ENCODE peak calls at places on chromosomes 11 and 22, in four cellular contexts. One of them, this sample, is unnamed.

GRCh38 chr11:77107950-77108349 is 5.3 kb downstream of the OMP start:
- DNase-seq in ureter: peak; percentile 77
- DNase-seq in naive thymus-derived CD4-positive, alpha-beta T cell: no peak
- DNase-seq in activated CD4-positive, alpha-beta T cell treated with anti-CD3 and anti-CD28 coated beads, Interleukin-2, amount 50 U/mL, for 1 hour: no peak
- DNase-seq in this sample: peak; percentile 81

GRCh38 chr11:102138677-102139076 is 28.4 kb downstream of the YAP1 start:
- DNase-seq in ureter: no peak
- DNase-seq in naive thymus-derived CD4-positive, alpha-beta T cell: no peak
- DNase-seq in activated CD4-positive, alpha-beta T cell treated with anti-CD3 and anti-CD28 coated beads, Interleukin-2, amount 50 U/mL, for 1 hour: no peak
- DNase-seq in this sample: no peak

GRCh38 chr22:23696326-23696851 is 5.6 kb downstream of the RGL4 start:
- DNase-seq in ureter: no peak
- DNase-seq in naive thymus-derived CD4-positive, alpha-beta T cell: peak; percentile 90
- DNase-seq in activated CD4-positive, alpha-beta T cell treated with anti-CD3 and anti-CD28 coated beads, Interleukin-2, amount 50 U/mL, for 1 hour: peak; percentile 75
- DNase-seq in this sample: peak; percentile 51

GRCh38 chr11:82003671-82004148 is 730.0 kb downstream of the FAM181B start:
- DNase-seq in ureter: no peak
- DNase-seq in naive thymus-derived CD4-positive, alpha-beta T cell: no peak
- DNase-seq in activated CD4-positive, alpha-beta T cell treated with anti-CD3 and anti-CD28 coated beads, Interleukin-2, amount 50 U/mL, for 1 hour: no peak
- DNase-seq in this sample: no peak

GRCh38 chr11:44782478-44782877 is 55.7 kb downstream of the TSPAN18 start:
- DNase-seq in ureter: no peak
- DNase-seq in naive thymus-derived CD4-positive, alpha-beta T cell: no peak
- DNase-seq in activated CD4-positive, alpha-beta T cell treated with anti-CD3 and anti-CD28 coated beads, Interleukin-2, amount 50 U/mL, for 1 hour: no peak
- DNase-seq in this sample: no peak

GRCh38 chr22:17266261-17266971 is 47.2 kb upstream of the ADA2 start:
- DNase-seq in ureter: no peak
- DNase-seq in naive thymus-derived CD4-positive, alpha-beta T cell: peak; percentile 32
- DNase-seq in activated CD4-positive, alpha-beta T cell treated with anti-CD3 and anti-CD28 coated beads, Interleukin-2, amount 50 U/mL, for 1 hour: no peak
- DNase-seq in this sample: no peak

GRCh38 chr22:22855617-22856308 is 31.9 kb upstream of the IGLL5 start:
- DNase-seq in ureter: no peak
- DNase-seq in naive thymus-derived CD4-positive, alpha-beta T cell: peak; percentile 6
- DNase-seq in activated CD4-positive, alpha-beta T cell treated with anti-CD3 and anti-CD28 coated beads, Interleukin-2, amount 50 U/mL, for 1 hour: peak; percentile 14
- DNase-seq in this sample: no peak

GRCh38 chr22:40813912-40814315 is 5.2 kb downstream of the SLC25A17 start:
- DNase-seq in ureter: no peak
- DNase-seq in naive thymus-derived CD4-positive, alpha-beta T cell: no peak
- DNase-seq in activated CD4-positive, alpha-beta T cell treated with anti-CD3 and anti-CD28 coated beads, Interleukin-2, amount 50 U/mL, for 1 hour: no peak
- DNase-seq in this sample: no peak

GRCh38 chr22:30265851-30266444 is 703 bp downstream of the OSM start:
- DNase-seq in ureter: no peak
- DNase-seq in naive thymus-derived CD4-positive, alpha-beta T cell: peak; percentile 82
- DNase-seq in activated CD4-positive, alpha-beta T cell treated with anti-CD3 and anti-CD28 coated beads, Interleukin-2, amount 50 U/mL, for 1 hour: peak; percentile 77
- DNase-seq in this sample: peak; percentile 68

GRCh38 chr22:37546436-37547248 is 13.6 kb upstream of the CDC42EP1 start:
- DNase-seq in ureter: no peak
- DNase-seq in naive thymus-derived CD4-positive, alpha-beta T cell: no peak
- DNase-seq in activated CD4-positive, alpha-beta T cell treated with anti-CD3 and anti-CD28 coated beads, Interleukin-2, amount 50 U/mL, for 1 hour: no peak
- DNase-seq in this sample: peak; percentile 87

GRCh38 chr22:48434868-48435250 is 1392.8 kb downstream of the BRD1 start:
- DNase-seq in ureter: no peak
- DNase-seq in naive thymus-derived CD4-positive, alpha-beta T cell: no peak
- DNase-seq in activated CD4-positive, alpha-beta T cell treated with anti-CD3 and anti-CD28 coated beads, Interleukin-2, amount 50 U/mL, for 1 hour: no peak
- DNase-seq in this sample: no peak

GRCh38 chr11:27018902-27019544 is 21.6 kb upstream of the BBOX1 start:
- DNase-seq in ureter: no peak
- DNase-seq in naive thymus-derived CD4-positive, alpha-beta T cell: no peak
- DNase-seq in activated CD4-positive, alpha-beta T cell treated with anti-CD3 and anti-CD28 coated beads, Interleukin-2, amount 50 U/mL, for 1 hour: no peak
- DNase-seq in this sample: no peak

GRCh38 chr11:106917973-106918372 is 100.3 kb downstream of the GUCY1A2 start:
- DNase-seq in ureter: no peak
- DNase-seq in naive thymus-derived CD4-positive, alpha-beta T cell: no peak
- DNase-seq in activated CD4-positive, alpha-beta T cell treated with anti-CD3 and anti-CD28 coated beads, Interleukin-2, amount 50 U/mL, for 1 hour: no peak
- DNase-seq in this sample: no peak

GRCh38 chr22:43481528-43482309 is 69.9 kb downstream of the MPPED1 start:
- DNase-seq in ureter: no peak
- DNase-seq in naive thymus-derived CD4-positive, alpha-beta T cell: peak; percentile 35
- DNase-seq in activated CD4-positive, alpha-beta T cell treated with anti-CD3 and anti-CD28 coated beads, Interleukin-2, amount 50 U/mL, for 1 hour: no peak
- DNase-seq in this sample: peak; percentile 37

GRCh38 chr11:130420478-130421198 is 7.8 kb downstream of the ADAMTS8 start:
- DNase-seq in ureter: no peak
- DNase-seq in naive thymus-derived CD4-positive, alpha-beta T cell: no peak
- DNase-seq in activated CD4-positive, alpha-beta T cell treated with anti-CD3 and anti-CD28 coated beads, Interleukin-2, amount 50 U/mL, for 1 hour: no peak
- DNase-seq in this sample: peak; percentile 51

GRCh38 chr22:42910221-42910942 is 53.3 kb upstream of the ARFGAP3 start:
- DNase-seq in ureter: no peak
- DNase-seq in naive thymus-derived CD4-positive, alpha-beta T cell: no peak
- DNase-seq in activated CD4-positive, alpha-beta T cell treated with anti-CD3 and anti-CD28 coated beads, Interleukin-2, amount 50 U/mL, for 1 hour: no peak
- DNase-seq in this sample: no peak

GRCh38 chr22:49326558-49326957 is 501.1 kb downstream of the BRD1 start:
- DNase-seq in ureter: peak; percentile 12
- DNase-seq in naive thymus-derived CD4-positive, alpha-beta T cell: no peak
- DNase-seq in activated CD4-positive, alpha-beta T cell treated with anti-CD3 and anti-CD28 coated beads, Interleukin-2, amount 50 U/mL, for 1 hour: no peak
- DNase-seq in this sample: peak; percentile 10

GRCh38 chr11:34830648-34831047 is 85.5 kb downstream of the APIP start:
- DNase-seq in ureter: no peak
- DNase-seq in naive thymus-derived CD4-positive, alpha-beta T cell: no peak
- DNase-seq in activated CD4-positive, alpha-beta T cell treated with anti-CD3 and anti-CD28 coated beads, Interleukin-2, amount 50 U/mL, for 1 hour: no peak
- DNase-seq in this sample: no peak

GRCh38 chr11:122317337-122317736 is 201.3 kb upstream of the BLID start:
- DNase-seq in ureter: peak; percentile 45
- DNase-seq in naive thymus-derived CD4-positive, alpha-beta T cell: no peak
- DNase-seq in activated CD4-positive, alpha-beta T cell treated with anti-CD3 and anti-CD28 coated beads, Interleukin-2, amount 50 U/mL, for 1 hour: no peak
- DNase-seq in this sample: no peak

GRCh38 chr11:33375688-33376311 is 118.6 kb downstream of the HIPK3 start:
- DNase-seq in ureter: no peak
- DNase-seq in naive thymus-derived CD4-positive, alpha-beta T cell: no peak
- DNase-seq in activated CD4-positive, alpha-beta T cell treated with anti-CD3 and anti-CD28 coated beads, Interleukin-2, amount 50 U/mL, for 1 hour: no peak
- DNase-seq in this sample: no peak

GRCh38 chr11:70926543-70926942 is 325.8 kb downstream of the SHANK2 start:
- DNase-seq in ureter: no peak
- DNase-seq in naive thymus-derived CD4-positive, alpha-beta T cell: no peak
- DNase-seq in activated CD4-positive, alpha-beta T cell treated with anti-CD3 and anti-CD28 coated beads, Interleukin-2, amount 50 U/mL, for 1 hour: no peak
- DNase-seq in this sample: no peak

GRCh38 chr11:60498853-60499252 is 6.3 kb downstream of the MS4A12 start:
- DNase-seq in ureter: no peak
- DNase-seq in naive thymus-derived CD4-positive, alpha-beta T cell: no peak
- DNase-seq in activated CD4-positive, alpha-beta T cell treated with anti-CD3 and anti-CD28 coated beads, Interleukin-2, amount 50 U/mL, for 1 hour: no peak
- DNase-seq in this sample: no peak

GRCh38 chr11:73147771-73148681 is 5.9 kb upstream of the FCHSD2 start:
- DNase-seq in ureter: no peak
- DNase-seq in naive thymus-derived CD4-positive, alpha-beta T cell: no peak
- DNase-seq in activated CD4-positive, alpha-beta T cell treated with anti-CD3 and anti-CD28 coated beads, Interleukin-2, amount 50 U/mL, for 1 hour: no peak
- DNase-seq in this sample: no peak

GRCh38 chr11:133787379-133788103 is 57.8 kb downstream of the SPATA19 start:
- DNase-seq in ureter: no peak
- DNase-seq in naive thymus-derived CD4-positive, alpha-beta T cell: no peak
- DNase-seq in activated CD4-positive, alpha-beta T cell treated with anti-CD3 and anti-CD28 coated beads, Interleukin-2, amount 50 U/mL, for 1 hour: no peak
- DNase-seq in this sample: no peak

GRCh38 chr22:28710112-28710888 is 30.7 kb upstream of the TTC28 start:
- DNase-seq in ureter: no peak
- DNase-seq in naive thymus-derived CD4-positive, alpha-beta T cell: no peak
- DNase-seq in activated CD4-positive, alpha-beta T cell treated with anti-CD3 and anti-CD28 coated beads, Interleukin-2, amount 50 U/mL, for 1 hour: no peak
- DNase-seq in this sample: no peak

GRCh38 chr11:9568854-9569587 is 4.4 kb upstream of the WEE1 start:
- DNase-seq in ureter: peak; percentile 74
- DNase-seq in naive thymus-derived CD4-positive, alpha-beta T cell: no peak
- DNase-seq in activated CD4-positive, alpha-beta T cell treated with anti-CD3 and anti-CD28 coated beads, Interleukin-2, amount 50 U/mL, for 1 hour: no peak
- DNase-seq in this sample: peak; percentile 83

GRCh38 chr11:28343304-28344233 is 235.4 kb downstream of the METTL15 start:
- DNase-seq in ureter: no peak
- DNase-seq in naive thymus-derived CD4-positive, alpha-beta T cell: no peak
- DNase-seq in activated CD4-positive, alpha-beta T cell treated with anti-CD3 and anti-CD28 coated beads, Interleukin-2, amount 50 U/mL, for 1 hour: no peak
- DNase-seq in this sample: peak; percentile 27

GRCh38 chr11:129968611-129969419 is 33.8 kb downstream of the PRDM10 start:
- DNase-seq in ureter: no peak
- DNase-seq in naive thymus-derived CD4-positive, alpha-beta T cell: no peak
- DNase-seq in activated CD4-positive, alpha-beta T cell treated with anti-CD3 and anti-CD28 coated beads, Interleukin-2, amount 50 U/mL, for 1 hour: no peak
- DNase-seq in this sample: no peak

GRCh38 chr11:119446871-119447663 is 24.1 kb upstream of the THY1 start:
- DNase-seq in ureter: no peak
- DNase-seq in naive thymus-derived CD4-positive, alpha-beta T cell: no peak
- DNase-seq in activated CD4-positive, alpha-beta T cell treated with anti-CD3 and anti-CD28 coated beads, Interleukin-2, amount 50 U/mL, for 1 hour: no peak
- DNase-seq in this sample: no peak

GRCh38 chr11:17423533-17424310 is 35.3 kb upstream of the KCNJ11 start:
- DNase-seq in ureter: no peak
- DNase-seq in naive thymus-derived CD4-positive, alpha-beta T cell: no peak
- DNase-seq in activated CD4-positive, alpha-beta T cell treated with anti-CD3 and anti-CD28 coated beads, Interleukin-2, amount 50 U/mL, for 1 hour: no peak
- DNase-seq in this sample: peak; percentile 62

GRCh38 chr22:50531546-50532352 is 1.9 kb upstream of the TYMP start:
- DNase-seq in ureter: peak; percentile 76
- DNase-seq in naive thymus-derived CD4-positive, alpha-beta T cell: peak; percentile 46
- DNase-seq in activated CD4-positive, alpha-beta T cell treated with anti-CD3 and anti-CD28 coated beads, Interleukin-2, amount 50 U/mL, for 1 hour: peak; percentile 61
- DNase-seq in this sample: peak; percentile 84

GRCh38 chr11:27296406-27296994 is 66.5 kb downstream of the CCDC34 start:
- DNase-seq in ureter: no peak
- DNase-seq in naive thymus-derived CD4-positive, alpha-beta T cell: no peak
- DNase-seq in activated CD4-positive, alpha-beta T cell treated with anti-CD3 and anti-CD28 coated beads, Interleukin-2, amount 50 U/mL, for 1 hour: no peak
- DNase-seq in this sample: no peak

GRCh38 chr22:17871726-17872458 is 97.6 kb upstream of the BID start:
- DNase-seq in ureter: no peak
- DNase-seq in naive thymus-derived CD4-positive, alpha-beta T cell: no peak
- DNase-seq in activated CD4-positive, alpha-beta T cell treated with anti-CD3 and anti-CD28 coated beads, Interleukin-2, amount 50 U/mL, for 1 hour: no peak
- DNase-seq in this sample: no peak

GRCh38 chr11:61699737-61700160 is 19.6 kb downstream of the DAGLA start:
- DNase-seq in ureter: no peak
- DNase-seq in naive thymus-derived CD4-positive, alpha-beta T cell: no peak
- DNase-seq in activated CD4-positive, alpha-beta T cell treated with anti-CD3 and anti-CD28 coated beads, Interleukin-2, amount 50 U/mL, for 1 hour: no peak
- DNase-seq in this sample: peak; percentile 85

GRCh38 chr22:36743011-36743410 is 32.9 kb downstream of the IFT27 start:
- DNase-seq in ureter: no peak
- DNase-seq in naive thymus-derived CD4-positive, alpha-beta T cell: no peak
- DNase-seq in activated CD4-positive, alpha-beta T cell treated with anti-CD3 and anti-CD28 coated beads, Interleukin-2, amount 50 U/mL, for 1 hour: no peak
- DNase-seq in this sample: no peak

GRCh38 chr22:41132555-41132954 is 40.2 kb downstream of the EP300 start:
- DNase-seq in ureter: no peak
- DNase-seq in naive thymus-derived CD4-positive, alpha-beta T cell: no peak
- DNase-seq in activated CD4-positive, alpha-beta T cell treated with anti-CD3 and anti-CD28 coated beads, Interleukin-2, amount 50 U/mL, for 1 hour: no peak
- DNase-seq in this sample: no peak

GRCh38 chr22:26414347-26414746 is 14.7 kb upstream of the ASPHD2 start:
- DNase-seq in ureter: no peak
- DNase-seq in naive thymus-derived CD4-positive, alpha-beta T cell: no peak
- DNase-seq in activated CD4-positive, alpha-beta T cell treated with anti-CD3 and anti-CD28 coated beads, Interleukin-2, amount 50 U/mL, for 1 hour: no peak
- DNase-seq in this sample: no peak